ENCODE peak calls at places on chromosome 20, in ten cellular contexts. E, B, H, G, Y, T, W, X, Q and J are unnamed samples.
A peak's percentile ranks its signal among the peaks of the same experiment; 100 is the strongest.

GRCh38 chr20:43560974-43561373 is 2.1 kb downstream of the SGK2 start:
- DNase-seq in E (no peak), B (no peak), H (no peak), G (no peak), Y (no peak), T (no peak), W (no peak), X (no peak), Q (no peak), J (no peak)

GRCh38 chr20:2300420-2300819 is 4.6 kb downstream of the TGM3 start:
- DNase-seq in E (no peak), B (no peak), H (no peak), G (no peak), Y (no peak), T (no peak), W (no peak), X (no peak), Q (no peak), J (no peak)

GRCh38 chr20:21397341-21398108 is at the start of gene NKX2-4:
- DNase-seq in E (no peak), B (no peak), H (no peak), G (no peak), Y (no peak), T (no peak), W (no peak), X (no peak), Q (no peak), J (no peak)

GRCh38 chr20:38833154-38833856 is 27.8 kb downstream of the PPP1R16B start:
- DNase-seq in E (no peak), B (no peak), H (no peak), G (no peak), Y (no peak), T (no peak), W (no peak), X (no peak), Q (no peak), J (no peak)

GRCh38 chr20:20084296-20084752 is 32.0 kb downstream of the CFAP61 start:
- DNase-seq in E (no peak), B (no peak), H (no peak), G (peak; percentile 20), Y (no peak), T (no peak), W (peak; percentile 80), X (no peak), Q (no peak), J (no peak)

GRCh38 chr20:11229772-11230171 is 556.0 kb upstream of the JAG1 start:
- DNase-seq in E (peak; percentile 90), B (peak; percentile 99), H (peak; percentile 51), G (peak; percentile 33), Y (peak; percentile 57), T (no peak), W (peak; percentile 48), X (peak; percentile 8), Q (peak; percentile 81), J (peak; percentile 54)

GRCh38 chr20:39968495-39968894 is 720.5 kb downstream of the MAFB start:
- DNase-seq in E (no peak), B (no peak), H (no peak), G (no peak), Y (no peak), T (no peak), W (no peak), X (no peak), Q (no peak), J (no peak)

GRCh38 chr20:58890454-58891075 is 38.0 kb downstream of the GNAS start:
- DNase-seq in E (peak; percentile 87), B (peak; percentile 77), H (peak; percentile 80), G (peak; percentile 81), Y (peak; percentile 91), T (peak; percentile 70), W (peak; percentile 88), X (peak; percentile 75), Q (peak; percentile 23), J (no peak)

GRCh38 chr20:7996898-7997297 is 22.7 kb downstream of the TMX4 start:
- DNase-seq in E (no peak), B (no peak), H (no peak), G (no peak), Y (no peak), T (no peak), W (no peak), X (no peak), Q (no peak), J (no peak)

GRCh38 chr20:20366551-20366895 is 1.4 kb upstream of the INSM1 start:
- DNase-seq in E (no peak), B (no peak), H (no peak), G (no peak), Y (no peak), T (no peak), W (no peak), X (no peak), Q (no peak), J (no peak)

GRCh38 chr20:20076297-20077065 is 24.1 kb downstream of the CFAP61 start:
- DNase-seq in E (no peak), B (peak; percentile 70), H (no peak), G (no peak), Y (no peak), T (no peak), W (peak; percentile 92), X (no peak), Q (peak; percentile 59), J (no peak)

GRCh38 chr20:56860413-56860812 is 231.3 kb downstream of the TFAP2C start:
- DNase-seq in E (no peak), B (no peak), H (no peak), G (no peak), Y (no peak), T (no peak), W (no peak), X (no peak), Q (no peak), J (no peak)

GRCh38 chr20:3751664-3752385 is 15.7 kb downstream of the ADISSP start:
- DNase-seq in E (no peak), B (no peak), H (peak; percentile 38), G (peak; percentile 70), Y (no peak), T (peak; percentile 30), W (no peak), X (peak; percentile 68), Q (peak; percentile 45), J (no peak)

GRCh38 chr20:3751284-3751663 is 16.3 kb downstream of the ADISSP start:
- DNase-seq in E (no peak), B (no peak), H (no peak), G (no peak), Y (no peak), T (no peak), W (no peak), X (no peak), Q (no peak), J (no peak)

GRCh38 chr20:3748073-3748472 is 15.6 kb downstream of the HSPA12B start:
- DNase-seq in E (no peak), B (no peak), H (no peak), G (no peak), Y (no peak), T (no peak), W (no peak), X (no peak), Q (no peak), J (no peak)

GRCh38 chr20:3749087-3749688 is 16.7 kb downstream of the HSPA12B start:
- DNase-seq in E (no peak), B (no peak), H (no peak), G (no peak), Y (no peak), T (no peak), W (peak; percentile 47), X (no peak), Q (no peak), J (no peak)

DNA sequence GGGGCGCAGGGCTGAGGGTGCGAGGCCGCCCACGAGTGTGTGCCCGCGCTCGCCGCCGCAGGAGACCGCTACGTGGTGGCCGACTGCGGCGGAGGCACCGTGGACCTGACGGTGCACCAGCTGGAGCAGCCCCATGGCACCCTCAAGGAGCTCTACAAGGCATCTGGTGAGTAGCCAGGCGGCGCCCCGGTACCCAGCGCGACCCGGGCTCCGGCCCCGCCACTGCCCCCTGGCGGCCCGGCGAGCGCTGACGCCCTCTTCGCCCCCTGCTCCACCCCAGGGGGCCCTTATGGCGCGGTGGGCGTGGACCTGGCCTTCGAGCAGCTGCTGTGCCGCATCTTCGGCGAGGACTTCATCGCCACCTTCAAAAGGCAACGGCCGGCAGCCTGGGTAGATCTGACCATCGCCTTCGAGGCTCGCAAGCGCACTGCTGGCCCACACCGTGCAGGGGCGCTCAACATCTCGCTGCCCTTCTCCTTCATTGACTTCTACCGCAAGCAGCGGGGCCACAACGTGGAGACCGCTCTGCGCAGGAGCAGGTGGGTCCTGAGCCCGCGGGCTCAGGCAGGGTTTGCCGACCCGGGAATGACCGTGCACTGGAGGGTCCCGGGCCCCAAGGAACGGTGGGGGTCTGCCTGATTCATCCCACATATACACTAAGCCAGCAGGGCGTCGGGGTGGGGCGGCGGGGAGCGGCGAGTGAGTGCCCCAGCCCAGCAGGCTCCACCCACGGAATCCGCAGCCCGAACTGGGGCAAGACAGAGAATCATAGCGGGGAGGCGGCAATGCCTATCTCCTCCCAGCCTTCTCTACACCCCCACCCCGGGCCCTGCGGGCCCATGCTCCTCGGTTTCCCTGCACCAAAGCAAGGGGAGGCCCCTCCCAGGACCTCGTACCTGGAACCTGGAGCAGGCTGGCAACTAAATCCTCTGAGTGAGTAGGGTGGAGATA is 17.5 kb downstream of the HSPA12B start:
- DNase-seq in E (no peak), B (no peak), H (no peak), G (no peak), Y (no peak), T (no peak), W (no peak), X (no peak), Q (no peak), J (no peak)
- H3K27me3 ChIP-seq in E (no peaks in the 10 kb centered on the region), B (peaks cover 8% of the 10 kb centered on the region), H (no peaks in the 10 kb centered on the region), G (peaks cover 46% of the 10 kb centered on the region), Y (no peaks in the 10 kb centered on the region), T (no peaks in the 10 kb centered on the region), W (peaks cover 46% of the 10 kb centered on the region), X (peaks cover 22% of the 10 kb centered on the region), Q (peaks cover 19% of the 10 kb centered on the region), J (no peaks in the 10 kb centered on the region)

DNA sequence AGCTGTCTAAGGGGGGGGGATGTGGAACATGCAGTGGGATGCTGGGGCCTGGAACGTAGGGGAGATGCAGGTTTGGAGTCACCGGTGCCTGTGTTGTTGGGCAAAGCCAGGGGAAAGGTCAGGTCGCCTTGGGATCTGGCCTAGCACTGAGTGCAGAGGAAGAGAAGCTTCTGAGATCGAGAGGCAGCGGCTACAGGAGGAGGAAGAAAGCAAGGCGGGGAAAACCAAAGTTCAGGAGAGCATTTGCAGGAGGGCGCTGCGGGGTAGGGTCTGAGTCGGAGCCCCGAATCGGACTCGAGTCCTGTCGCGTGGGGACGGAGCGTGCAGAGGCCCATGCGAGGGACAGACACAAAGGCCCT is 1.0 kb upstream of the PLCG1 start:
- DNase-seq in E (no peak), B (no peak), H (no peak), G (no peak), Y (no peak), T (peak; percentile 29), W (no peak), X (no peak), Q (no peak), J (no peak)
- H3K4me3 ChIP-seq in E (peak overlapping the region; percentile 46), B (peak overlapping the region; percentile 98), H (peak overlapping the region; percentile 73), G (peak overlapping the region; percentile 77), Y (peak overlapping the region; percentile 86), T (peak overlapping the region; percentile 96), W (peak overlapping the region; percentile 75), X (peak overlapping the region; percentile 65), Q (peak overlapping the region; percentile 68), J (peak overlapping the region; percentile 92)

GRCh38 chr20:46207783-46208182 is 89.7 kb downstream of the CD40 start:
- DNase-seq in E (no peak), B (no peak), H (no peak), G (no peak), Y (no peak), T (no peak), W (no peak), X (no peak), Q (no peak), J (no peak)
- H3K27me3 ChIP-seq in E (peaks cover 8% of the 10 kb centered on the region), B (peaks cover 57% of the 10 kb centered on the region), H (no peaks in the 10 kb centered on the region), G (peaks cover 54% of the 10 kb centered on the region), Y (no peaks in the 10 kb centered on the region), T (no peaks in the 10 kb centered on the region), W (peaks cover 35% of the 10 kb centered on the region), X (peaks cover 47% of the 10 kb centered on the region), Q (peaks cover 16% of the 10 kb centered on the region), J (no peaks in the 10 kb centered on the region)

GRCh38 chr20:24730750-24731149 is 218.3 kb upstream of the CST7 start:
- DNase-seq in E (no peak), B (no peak), H (no peak), G (no peak), Y (no peak), T (no peak), W (no peak), X (no peak), Q (no peak), J (no peak)
- H3K4me3 ChIP-seq in E (no peak overlapping the region), B (no peak overlapping the region), H (no peak overlapping the region), G (no peak overlapping the region), Y (no peak overlapping the region), T (no peak overlapping the region), W (no peak overlapping the region), X (no peak overlapping the region), Q (no peak overlapping the region), J (no peak overlapping the region)